ENCODE peak calls at places on chromosome 6, in four cellular contexts. T is stimulated activated CD8-positive, alpha-beta memory T cell treated with anti-CD3 and anti-CD28 coated beads, Interleukin-12 subunit alpha, Interleukin-12 subunit beta, amount 100 ng/mL, for 1 hour; Z is OCI-LY7; V is GM04504. C is an unnamed sample.

GRCh38 chr6:83055366-83055964 is 10.2 kb downstream of the UBE3D start:
- DNase-seq in T (no peak), Z (peak), V (no peak), C (peak)

GRCh38 chr6:94065707-94066337 is 646.5 kb upstream of the EPHA7 start:
- DNase-seq in T (no peak), Z (no peak), V (no peak), C (no peak)

GRCh38 chr6:81263531-81264168 is 488.8 kb downstream of the TENT5A start:
- DNase-seq in T (no peak), Z (no peak), V (no peak), C (no peak)

GRCh38 chr6:11280394-11280793 is 47.9 kb upstream of the NEDD9 start:
- DNase-seq in T (no peak), Z (no peak), V (no peak), C (no peak)

GRCh38 chr6:25794784-25795183 is 37.1 kb downstream of the SLC17A1 start:
- DNase-seq in T (no peak), Z (no peak), V (no peak), C (no peak)

GRCh38 chr6:166008441-166009369 is 158.9 kb downstream of the TBXT start:
- DNase-seq in T (no peak), Z (no peak), V (no peak), C (no peak)

GRCh38 chr6:114216789-114217467 is 125.9 kb downstream of the HS3ST5 start:
- DNase-seq in T (no peak), Z (no peak), V (no peak), C (no peak)

GRCh38 chr6:4358414-4359107 is 223.2 kb upstream of the ECI2 start:
- DNase-seq in T (no peak), Z (no peak), V (peak), C (peak)

GRCh38 chr6:25640871-25641270 is 11.1 kb upstream of the SCGN start:
- DNase-seq in T (no peak), Z (no peak), V (no peak), C (no peak)

GRCh38 chr6:53530346-53530745 is 14.6 kb downstream of the GCLC start:
- DNase-seq in T (no peak), Z (no peak), V (no peak), C (no peak)

GRCh38 chr6:142935553-142936517 is 9.1 kb downstream of the HIVEP2 start:
- DNase-seq in T (no peak), Z (peak), V (no peak), C (no peak)

GRCh38 chr6:158072083-158072721 is 90.5 kb downstream of the SYNJ2 start:
- DNase-seq in T (peak), Z (peak), V (peak), C (peak)

GRCh38 chr6:138465007-138465645 is 34.2 kb downstream of the NHSL1 start:
- DNase-seq in T (no peak), Z (no peak), V (peak), C (peak)

C was measured in fibroblast of the conjunctiva.